ENCODE peak calls at places on chromosomes 3 and 15, in nine cellular contexts. C is psoas muscle, E is fibroblast of lung, D is left ventricle myocardium inferior, J is mucosa of descending colon, K is tibial artery, N is cardiac muscle cell, V is right lobe of liver, S is lower lobe of right lung. B is an unnamed sample. For H3K4me1 and H3K9me3, the result is how much of the 10 kb centered on the place peaks cover.

GRCh38 chr3:11846281-11847034 is at the start of gene TAMM41:
- DNase-seq in C (peak), E (peak), D (peak), J (peak), K (peak), N (peak), V (peak), S (peak), B (peak)

GRCh38 chr15:34796847-34797246 is 1.5 kb upstream of the ACTC1 start:
- DNase-seq in C (no peak), E (no peak), D (no peak), J (no peak), K (no peak), N (peak), V (no peak), S (no peak), B (peak)

GRCh38 chr3:10420745-10421475 is 84.5 kb downstream of the ATP2B2 start:
- DNase-seq in C (no peak), E (no peak), D (no peak), J (no peak), K (no peak), N (no peak), V (no peak), S (no peak), B (no peak)

GRCh38 chr3:146342971-146343370 is 92.1 kb upstream of the PLSCR4 start:
- DNase-seq in C (no peak), E (peak), D (no peak), J (no peak), K (no peak), N (no peak), V (no peak), S (no peak), B (no peak)

GRCh38 chr15:58240191-58240932 is 102.2 kb downstream of the AQP9 start:
- DNase-seq in C (no peak), E (no peak), D (no peak), J (no peak), K (no peak), N (no peak), V (no peak), S (no peak), B (no peak)

GRCh38 chr3:145623349-145623748 is 537.6 kb downstream of the PLOD2 start:
- DNase-seq in C (no peak), E (no peak), D (no peak), J (no peak), K (no peak), N (no peak), V (no peak), S (no peak), B (no peak)

GRCh38 chr3:111244760-111245159 is 173.1 kb downstream of the NECTIN3 start:
- DNase-seq in C (no peak), E (peak), D (no peak), J (no peak), K (no peak), N (no peak), V (no peak), S (no peak), B (no peak)

GRCh38 chr3:55061619-55062018 is 133.8 kb upstream of the LRTM1 start:
- DNase-seq in C (no peak), E (peak), D (no peak), J (no peak), K (no peak), N (no peak), V (no peak), S (no peak), B (no peak)

GRCh38 chr3:25537476-25537875 is 109.4 kb downstream of the RARB start:
- DNase-seq in C (no peak), E (no peak), D (no peak), J (no peak), K (no peak), N (no peak), V (no peak), S (no peak), B (no peak)

GRCh38 chr3:151579571-151580270 is 118.9 kb upstream of the IGSF10 start:
- DNase-seq in C (peak), E (peak), D (peak), J (no peak), K (peak), N (no peak), V (no peak), S (no peak), B (peak)

GRCh38 chr3:163327086-163327485 is 1751.2 kb downstream of the SI start:
- DNase-seq in C (no peak), E (no peak), D (no peak), J (no peak), K (no peak), N (no peak), V (no peak), S (no peak), B (no peak)

GRCh38 chr15:68271854-68272471 is 5.6 kb upstream of the FEM1B start:
- DNase-seq in C (peak), E (peak), D (no peak), J (no peak), K (no peak), N (no peak), V (peak), S (no peak), B (peak)

GRCh38 chr3:155386817-155387403 is 93.4 kb upstream of the STRIT1 start:
- DNase-seq in C (no peak), E (no peak), D (no peak), J (no peak), K (no peak), N (no peak), V (no peak), S (no peak), B (peak)

GRCh38 chr15:71044006-71044405 is 71.3 kb upstream of the THSD4 start:
- DNase-seq in C (no peak), E (peak), D (no peak), J (no peak), K (no peak), N (no peak), V (no peak), S (no peak), B (no peak)

GRCh38 chr3:30578479-30578878 is 27.9 kb upstream of the TGFBR2 start:
- DNase-seq in C (peak), E (peak), D (no peak), J (peak), K (peak), N (no peak), V (peak), S (peak), B (peak)

GRCh38 chr3:169886671-169887070 is 16.9 kb upstream of the LRRC31 start:
- DNase-seq in C (peak), E (peak), D (peak), J (no peak), K (peak), N (no peak), V (peak), S (peak), B (peak)

GRCh38 chr15:101250331-101250730 is 1.5 kb downstream of the CHSY1 start:
- DNase-seq in C (no peak), E (peak), D (no peak), J (no peak), K (no peak), N (no peak), V (no peak), S (no peak), B (no peak)

GRCh38 chr15:77988386-77989301 is 88.9 kb downstream of the TBC1D2B start:
- DNase-seq in C (no peak), E (no peak), D (no peak), J (peak), K (no peak), N (no peak), V (no peak), S (peak), B (no peak)

GRCh38 chr15:25053000-25053815 is 98.4 kb downstream of the SNRPN start:
- DNase-seq in C (no peak), E (no peak), D (no peak), J (no peak), K (no peak), N (no peak), V (no peak), S (peak), B (no peak)

GRCh38 chr15:65365229-65365628 is 12.6 kb downstream of the IGDCC3 start:
- DNase-seq in C (no peak), E (no peak), D (no peak), J (no peak), K (no peak), N (peak), V (no peak), S (no peak), B (no peak)

GRCh38 chr15:41979493-41980266 is 7.3 kb upstream of the EHD4 start:
- DNase-seq in C (no peak), E (no peak), D (no peak), J (no peak), K (no peak), N (no peak), V (no peak), S (no peak), B (no peak)

GRCh38 chr3:154900777-154901176 is 179.3 kb upstream of the MME start:
- DNase-seq in C (no peak), E (no peak), D (no peak), J (no peak), K (no peak), N (no peak), V (no peak), S (no peak), B (no peak)

GRCh38 chr3:38247366-38248035 is 18.1 kb upstream of the SLC22A13 start:
- DNase-seq in C (no peak), E (peak), D (no peak), J (no peak), K (no peak), N (peak), V (no peak), S (no peak), B (no peak)

GRCh38 chr3:31028766-31029165 is 134.3 kb upstream of the GADL1 start:
- DNase-seq in C (no peak), E (no peak), D (no peak), J (no peak), K (no peak), N (no peak), V (no peak), S (no peak), B (no peak)

GRCh38 chr15:59280855-59281254 is 74.2 kb downstream of the LDHAL6B start:
- DNase-seq in C (no peak), E (no peak), D (no peak), J (no peak), K (no peak), N (no peak), V (no peak), S (no peak), B (no peak)

GRCh38 chr3:88000853-88001252 is 58.0 kb downstream of the CGGBP1 start:
- DNase-seq in C (no peak), E (peak), D (no peak), J (no peak), K (no peak), N (peak), V (no peak), S (no peak), B (peak)

GRCh38 chr3:128788268-128788869 is 62.4 kb downstream of the RAB7A start:
- DNase-seq in C (no peak), E (no peak), D (no peak), J (no peak), K (no peak), N (no peak), V (no peak), S (no peak), B (no peak)

GRCh38 chr3:7964899-7965298 is 536.7 kb upstream of the LMCD1 start:
- DNase-seq in C (no peak), E (no peak), D (no peak), J (no peak), K (no peak), N (no peak), V (no peak), S (no peak), B (no peak)

GRCh38 chr15:68765602-68766368 is 54.9 kb downstream of the ANP32A start:
- DNase-seq in C (no peak), E (no peak), D (no peak), J (no peak), K (no peak), N (no peak), V (no peak), S (no peak), B (no peak)

GRCh38 chr3:156382458-156383346 is 172.2 kb downstream of the SSR3 start:
- DNase-seq in C (no peak), E (no peak), D (no peak), J (peak), K (no peak), N (peak), V (peak), S (no peak), B (no peak)

GRCh38 chr3:188558343-188559068 is 404.5 kb downstream of the LPP start:
- DNase-seq in C (no peak), E (peak), D (no peak), J (no peak), K (no peak), N (no peak), V (no peak), S (no peak), B (no peak)

GRCh38 chr15:59401810-59402569 is 29.3 kb upstream of the MYO1E start:
- DNase-seq in C (no peak), E (no peak), D (no peak), J (no peak), K (no peak), N (no peak), V (no peak), S (no peak), B (no peak)

GRCh38 chr3:131110087-131110486 is 83.4 kb downstream of the NEK11 start:
- DNase-seq in C (no peak), E (peak), D (no peak), J (no peak), K (no peak), N (no peak), V (no peak), S (no peak), B (no peak)

GRCh38 chr15:98547741-98548166 is 100.6 kb upstream of the IGF1R start:
- DNase-seq in C (peak), E (no peak), D (no peak), J (no peak), K (peak), N (peak), V (no peak), S (peak), B (peak)

GRCh38 chr3:178291971-178292370 is 244.3 kb upstream of the KCNMB2 start:
- DNase-seq in C (no peak), E (no peak), D (no peak), J (no peak), K (no peak), N (no peak), V (no peak), S (no peak), B (no peak)

GRCh38 chr3:35908366-35909232 is 269.3 kb downstream of the ARPP21 start:
- DNase-seq in C (peak), E (peak), D (peak), J (peak), K (peak), N (peak), V (peak), S (peak), B (peak)

GRCh38 chr3:126621171-126621570 is 33.8 kb downstream of the TXNRD3 start:
- DNase-seq in C (peak), E (peak), D (peak), J (no peak), K (no peak), N (peak), V (no peak), S (no peak), B (peak)

GRCh38 chr15:42964476-42964875 is 43.9 kb upstream of the TTBK2 start:
- DNase-seq in C (no peak), E (no peak), D (no peak), J (no peak), K (no peak), N (no peak), V (no peak), S (no peak), B (no peak)

GRCh38 chr15:40091861-40092415 is 16.7 kb downstream of the BMF start:
- DNase-seq in C (no peak), E (no peak), D (no peak), J (no peak), K (no peak), N (peak), V (no peak), S (no peak), B (no peak)

GRCh38 chr15:40094156-40094555 is 14.5 kb downstream of the BMF start:
- DNase-seq in C (no peak), E (no peak), D (no peak), J (no peak), K (no peak), N (no peak), V (no peak), S (no peak), B (no peak)

GRCh38 chr15:40093224-40093842 is 15.3 kb downstream of the BMF start:
- DNase-seq in C (no peak), E (no peak), D (no peak), J (no peak), K (no peak), N (no peak), V (no peak), S (no peak), B (no peak)

GRCh38 chr15:40090774-40091455 is 17.8 kb downstream of the BMF start:
- DNase-seq in C (no peak), E (no peak), D (no peak), J (no peak), K (no peak), N (no peak), V (no peak), S (no peak), B (peak)

GRCh38 chr15:40092416-40093223 is 16.1 kb downstream of the BMF start:
- DNase-seq in C (peak), E (peak), D (peak), J (peak), K (peak), N (peak), V (peak), S (peak), B (peak)
- H3K4me3 ChIP-seq in C (no peak), E (no peak), D (peak), J (no peak), K (no peak), N (no peak), V (no peak), S (peak), B (no peak)

GRCh38 chr3:45596290-45596791 is 1.8 kb downstream of the LIMD1 start:
- DNase-seq in C (no peak), E (no peak), D (no peak), J (no peak), K (peak), N (no peak), V (no peak), S (peak), B (no peak)
- H3K4me1 ChIP-seq in C (half or more), E (under half), D (half or more), J (under half), K (half or more), N (under half), V (half or more), S (half or more), B (under half)

GRCh38 chr15:72732554-72732953 is 46.5 kb downstream of the BBS4 start:
- DNase-seq in C (no peak), E (no peak), D (no peak), J (no peak), K (no peak), N (no peak), V (no peak), S (no peak), B (no peak)
- H3K9me3 ChIP-seq in C (under half), E (under half), D (under half), J (under half), K (under half), N (under half), V (under half), S (under half), B (under half)

GRCh38 chr3:181610973-181611265 is 100.8 kb upstream of the SOX2 start:
- DNase-seq in C (no peak), E (no peak), D (no peak), J (no peak), K (no peak), N (no peak), V (no peak), S (no peak), B (no peak)
- H3K4me3 ChIP-seq in C (no peak), E (no peak), D (no peak), J (no peak), K (no peak), N (no peak), V (no peak), S (no peak), B (no peak)

GRCh38 chr15:75659141-75659771 is 11.5 kb downstream of the SNX33 start:
- DNase-seq in C (peak), E (no peak), D (no peak), J (no peak), K (no peak), N (no peak), V (no peak), S (no peak), B (no peak)

GRCh38 chr15:75662823-75663519 is 15.3 kb downstream of the SNX33 start:
- DNase-seq in C (no peak), E (no peak), D (no peak), J (no peak), K (no peak), N (no peak), V (no peak), S (no peak), B (no peak)

GRCh38 chr15:75659928-75660645 is 12.4 kb downstream of the SNX33 start:
- DNase-seq in C (peak), E (peak), D (no peak), J (no peak), K (no peak), N (no peak), V (no peak), S (no peak), B (peak)

GRCh38 chr15:75661779-75662140 is 14.0 kb downstream of the SNX33 start:
- DNase-seq in C (no peak), E (no peak), D (no peak), J (no peak), K (no peak), N (no peak), V (no peak), S (no peak), B (no peak)

GRCh38 chr15:75661041-75661778 is 13.5 kb downstream of the SNX33 start:
- DNase-seq in C (peak), E (peak), D (peak), J (peak), K (peak), N (no peak), V (peak), S (peak), B (peak)
- H3K4me1 ChIP-seq in C (under half), E (under half), D (under half), J (under half), K (half or more), N (under half), V (under half), S (half or more), B (under half)

GRCh38 chr15:20348291-20348899 is 193.2 kb downstream of the GOLGA6L6 start:
- DNase-seq in C (no peak), E (no peak), D (no peak), J (peak), K (no peak), N (no peak), V (no peak), S (no peak), B (no peak)
- H3K9me3 ChIP-seq in C (under half), E (under half), D (under half), J (half or more), K (under half), N (under half), V (under half), S (under half), B (under half)

DNA sequence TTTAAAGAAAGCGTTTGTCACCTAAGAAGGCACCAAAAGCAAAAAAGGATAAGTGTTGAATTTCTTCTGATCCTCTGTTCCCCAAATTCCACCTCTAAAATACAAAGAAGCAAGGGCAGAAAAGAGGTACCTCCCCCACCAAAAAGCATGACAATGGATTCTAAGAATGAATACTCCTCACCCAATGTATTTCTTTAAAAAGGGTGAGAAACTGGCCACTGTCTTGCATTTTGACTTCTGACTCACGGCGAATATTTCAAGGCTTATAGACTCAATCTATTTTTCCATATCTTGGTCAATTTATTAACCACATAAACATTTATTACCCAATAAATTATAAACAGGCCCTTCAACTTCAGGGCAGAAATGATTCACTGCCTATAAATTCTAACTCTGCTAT is 131.1 kb downstream of the NR1I2 start:
- DNase-seq in C (no peak), E (no peak), D (no peak), J (no peak), K (no peak), N (no peak), V (no peak), S (no peak), B (no peak)
- H3K4me3 ChIP-seq in C (no peak), E (no peak), D (no peak), J (no peak), K (no peak), N (no peak), V (no peak), S (no peak), B (no peak)